ENCODE peak calls at places on chromosomes 12 and 14, in nine cellular contexts. R is stimulated activated CD4-positive, alpha-beta T cell treated with anti-CD3 and anti-CD28 coated beads, Interleukin-1b, Interleukin-23, amount 100 ng/mL, for 24 hours; Q is NCI-H1694 treated with DMSO at 0.1 percent for 48 hours; X is stimulated activated CD8-positive, alpha-beta memory T cell treated with anti-CD3 and anti-CD28 coated beads, Interleukin-7, amount 100 ng/mL, for 24 hours; H is stimulated activated naive CD4-positive, alpha-beta T cell; G is AG04449; B is HS-5; O is ACHN; P is GM18507. D is an unnamed sample.

GRCh38 chr12:124030008-124030407 is 57.0 kb downstream of the ZNF664 start:
- DNase-seq in H (no peak), O (no peak), P (no peak), X (no peak), G (no peak), R (no peak), B (no peak), Q (no peak), D (no peak)

GRCh38 chr12:108394196-108394595 is 55.1 kb upstream of the CMKLR1 start:
- DNase-seq in G (no peak), X (no peak), P (no peak), Q (peak; percentile 81), R (no peak), H (no peak), B (no peak), O (no peak), D (no peak)

GRCh38 chr12:47276253-47277070 is 196.7 kb upstream of the AMIGO2 start:
- DNase-seq in O (peak; percentile 33), G (no peak), Q (no peak), H (peak; percentile 79), X (no peak), P (peak; percentile 11), B (no peak), R (no peak), D (peak; percentile 19)

GRCh38 chr12:89951694-89952060 is 243.0 kb upstream of the ATP2B1 start:
- DNase-seq in Q (no peak), O (no peak), X (no peak), R (no peak), H (no peak), G (no peak), B (no peak), P (no peak), D (no peak)

GRCh38 chr14:69767369-69767999 is 542 bp downstream of the SRSF5 start:
- DNase-seq in O (peak; percentile 88), P (peak; percentile 81), H (peak; percentile 93), B (peak; percentile 58), G (peak; percentile 38), R (peak; percentile 86), X (peak; percentile 79), Q (peak; percentile 88), D (no peak)

GRCh38 chr12:51087818-51088217 is 4.4 kb upstream of the CSRNP2 start:
- DNase-seq in X (no peak), R (no peak), B (no peak), Q (no peak), P (no peak), G (no peak), O (no peak), H (no peak), D (no peak)

GRCh38 chr14:91830777-91831176 is 36.6 kb downstream of the TC2N start:
- DNase-seq in Q (no peak), G (no peak), X (no peak), R (no peak), B (no peak), O (no peak), H (no peak), P (no peak), D (no peak)

GRCh38 chr14:94179244-94179643 is 5.1 kb downstream of the PPP4R4 start:
- DNase-seq in B (no peak), G (no peak), X (no peak), P (no peak), R (no peak), Q (no peak), O (no peak), H (no peak), D (no peak)

GRCh38 chr14:106694638-106695393 is 1168.4 kb downstream of the TMEM121 start:
- DNase-seq in H (peak; percentile 61), G (no peak), R (peak; percentile 20), B (no peak), P (peak; percentile 7), Q (no peak), O (peak; percentile 19), X (peak; percentile 48), D (no peak)

GRCh38 chr12:6280053-6280469 is 30.4 kb upstream of the PLEKHG6 start:
- DNase-seq in H (no peak), R (no peak), Q (no peak), O (peak; percentile 94), B (peak; percentile 94), G (peak; percentile 59), X (no peak), P (no peak), D (peak; percentile 88)

GRCh38 chr14:21915814-21916213 is 242.2 kb upstream of the OR4E1 start:
- DNase-seq in O (peak; percentile 10), X (no peak), H (no peak), R (no peak), B (no peak), P (no peak), Q (no peak), G (no peak), D (peak; percentile 72)

GRCh38 chr12:116067892-116068291 is 209.6 kb downstream of the MED13L start:
- DNase-seq in Q (no peak), X (no peak), G (no peak), P (no peak), B (no peak), O (no peak), R (no peak), H (no peak), D (no peak)

GRCh38 chr14:54652890-54653201 is 85.9 kb downstream of the SAMD4A start:
- DNase-seq in H (no peak), R (no peak), B (no peak), X (no peak), Q (no peak), P (no peak), G (no peak), O (peak; percentile 38), D (no peak)

GRCh38 chr14:33542338-33543290 is 408.3 kb downstream of the EGLN3 start:
- DNase-seq in Q (no peak), P (no peak), X (no peak), G (no peak), R (no peak), O (no peak), H (no peak), B (no peak), D (no peak)

GRCh38 chr12:122860854-122861585 is 25.8 kb downstream of the HIP1R start:
- DNase-seq in Q (no peak), G (no peak), O (no peak), P (no peak), B (no peak), H (no peak), R (no peak), X (no peak), D (no peak)

GRCh38 chr14:104100171-104101085 is 14.9 kb downstream of the ASPG start:
- DNase-seq in G (no peak), H (no peak), B (no peak), X (no peak), Q (no peak), R (no peak), O (no peak), P (no peak), D (no peak)

GRCh38 chr12:28212182-28212581 is 21.9 kb downstream of the CCDC91 start:
- DNase-seq in B (no peak), G (no peak), P (no peak), O (no peak), X (no peak), R (no peak), H (no peak), Q (no peak), D (no peak)

GRCh38 chr12:132162508-132163031 is 18.3 kb downstream of the NOC4L start:
- DNase-seq in G (peak; percentile 41), O (peak; percentile 51), X (no peak), B (peak; percentile 58), P (no peak), Q (no peak), R (no peak), H (peak; percentile 17), D (peak; percentile 32)

GRCh38 chr14:91269076-91269991 is 24.8 kb upstream of the GPR68 start:
- DNase-seq in Q (no peak), H (no peak), R (no peak), O (no peak), G (no peak), B (no peak), P (no peak), X (no peak), D (no peak)

GRCh38 chr12:22164101-22164500 is 118.1 kb downstream of the CMAS start:
- DNase-seq in P (no peak), B (no peak), Q (no peak), H (peak; percentile 28), R (no peak), X (no peak), O (no peak), G (no peak), D (no peak)

GRCh38 chr12:39236994-39237393 is 205.9 kb downstream of the KIF21A start:
- DNase-seq in B (peak; percentile 62), G (no peak), Q (no peak), P (no peak), X (no peak), O (no peak), R (no peak), H (no peak), D (peak; percentile 15)

GRCh38 chr12:121634836-121635235 is 8.5 kb downstream of the ORAI1 start:
- DNase-seq in O (no peak), P (no peak), R (no peak), G (no peak), H (no peak), B (no peak), Q (no peak), X (no peak), D (no peak)

GRCh38 chr12:83389237-83389996 is 702.7 kb downstream of the TMTC2 start:
- DNase-seq in R (no peak), H (no peak), X (no peak), O (peak; percentile 32), G (no peak), B (no peak), P (no peak), Q (no peak), D (no peak)